ENCODE peak calls at places on chromosomes 3 and 15, in five cellular contexts. B is WTC11, J is heart right ventricle, U is cardiac muscle cell, X is dorsolateral prefrontal cortex. G is an unnamed sample.

GRCh38 chr3:38235466-38235865 is 30.1 kb upstream of the SLC22A13 start:
- DNase-seq in X (no peak), U (no peak), B (no peak), J (no peak), G (no peak)

GRCh38 chr15:51162865-51163762 is 68.4 kb upstream of the TNFAIP8L3 start:
- DNase-seq in U (peak; percentile 82), B (peak; percentile 76), X (peak; percentile 87), J (peak; percentile 55), G (peak; percentile 77)

GRCh38 chr3:60552581-60552980 is 698.7 kb downstream of the FHIT start:
- DNase-seq in U (no peak), J (no peak), B (no peak), X (no peak), G (no peak)

GRCh38 chr3:23254875-23255274 is 51.7 kb downstream of the UBE2E2 start:
- DNase-seq in X (no peak), U (no peak), J (no peak), B (no peak), G (no peak)

GRCh38 chr3:53643757-53644156 is 149.3 kb downstream of the CACNA1D start:
- DNase-seq in U (peak; percentile 38), J (no peak), X (no peak), B (peak; percentile 41), G (no peak)

GRCh38 chr15:68097029-68097428 is 42.9 kb downstream of the PIAS1 start:
- DNase-seq in X (no peak), U (no peak), B (no peak), J (no peak), G (no peak)

GRCh38 chr15:64361259-64361658 is 5.3 kb upstream of the CSNK1G1 start:
- DNase-seq in U (no peak), B (no peak), X (no peak), J (no peak), G (no peak)

GRCh38 chr3:195892355-195893120 is 15.8 kb downstream of the TNK2 start:
- DNase-seq in U (peak; percentile 76), J (peak; percentile 61), B (no peak), X (peak; percentile 86), G (no peak)

GRCh38 chr15:48682949-48683651 is 37.6 kb upstream of the FBN1 start:
- DNase-seq in B (no peak), X (no peak), J (peak; percentile 34), U (no peak), G (no peak)

GRCh38 chr15:85742186-85742751 is 52.5 kb downstream of the KLHL25 start:
- DNase-seq in U (no peak), X (peak; percentile 57), B (no peak), J (no peak), G (no peak)

GRCh38 chr15:63498815-63499549 is 5.4 kb upstream of the USP3 start:
- DNase-seq in B (no peak), X (no peak), U (no peak), J (no peak), G (no peak)

GRCh38 chr15:95940431-95940985 is 390.0 kb upstream of the NR2F2 start:
- DNase-seq in U (no peak), J (no peak), B (peak; percentile 28), X (no peak), G (no peak)

GRCh38 chr15:57259511-57260143 is 116.7 kb upstream of the CGNL1 start:
- DNase-seq in X (no peak), B (peak; percentile 65), U (peak; percentile 43), J (no peak), G (no peak)

GRCh38 chr3:24101676-24102168 is 156.6 kb downstream of the NR1D2 start:
- DNase-seq in U (no peak), J (no peak), X (no peak), B (no peak), G (no peak)

GRCh38 chr3:46865034-46865507 is 1.8 kb upstream of the MYL3 start:
- DNase-seq in B (no peak), U (no peak), J (peak; percentile 66), X (no peak), G (no peak)

GRCh38 chr3:157282261-157283191 is 122.6 kb upstream of the CCNL1 start:
- DNase-seq in X (no peak), U (no peak), B (no peak), J (no peak), G (no peak)

GRCh38 chr3:45011756-45012441 is 14.2 kb upstream of the CLEC3B start:
- DNase-seq in U (no peak), B (no peak), J (peak; percentile 64), X (no peak), G (no peak)

GRCh38 chr3:45008117-45008516 is 18.0 kb upstream of the CLEC3B start:
- DNase-seq in B (no peak), J (no peak), U (no peak), X (no peak), G (no peak)

GRCh38 chr3:45012577-45012976 is 13.5 kb upstream of the CLEC3B start:
- DNase-seq in J (no peak), X (no peak), B (no peak), U (no peak), G (no peak)

GRCh38 chr3:45009868-45010267 is 16.2 kb upstream of the CLEC3B start:
- DNase-seq in X (no peak), U (no peak), J (no peak), B (no peak), G (no peak)

DNA sequence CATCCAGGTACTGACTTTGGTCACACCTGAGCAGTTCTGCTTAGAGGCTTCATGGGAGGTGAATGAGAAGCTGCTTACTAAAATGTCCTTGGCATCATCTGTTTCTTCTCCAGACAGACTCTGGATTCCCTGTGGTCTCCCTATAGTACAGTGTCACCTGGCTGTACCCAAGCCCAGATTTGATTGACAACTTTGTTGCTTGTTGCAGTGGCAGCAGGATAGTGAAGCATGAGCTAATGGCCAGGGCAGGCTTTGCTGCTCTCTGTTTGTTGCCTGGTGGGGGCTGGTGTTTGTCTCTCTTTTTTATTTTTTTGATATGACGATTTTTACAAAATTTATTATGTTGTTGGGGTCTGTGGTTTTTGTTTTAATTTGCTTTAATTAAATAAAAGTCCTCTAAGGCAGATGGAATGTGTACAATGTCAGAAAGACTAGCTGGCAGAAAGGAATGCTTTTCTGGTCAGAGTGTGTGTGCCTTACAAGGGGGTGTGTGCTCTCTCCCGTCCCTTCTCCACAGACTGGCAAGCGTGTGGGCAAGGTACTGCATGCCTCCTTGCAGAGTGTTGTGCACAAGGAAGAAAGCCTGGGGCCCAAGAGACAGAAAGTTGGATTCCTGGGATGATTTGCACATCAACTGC is 15.3 kb upstream of the CLEC3B start:
- DNase-seq in U (no peak), X (no peak), J (no peak), B (no peak), G (no peak)
- TF ChIP-seq CTCF in U (no peak), X (no peak), J (no peak), B (no peak), G (no peak)

GRCh38 chr15:29942548-29942947 is 120.3 kb upstream of the TJP1 start:
- DNase-seq in X (no peak), J (no peak), B (no peak), U (no peak), G (no peak)

GRCh38 chr15:29939404-29939803 is 117.1 kb upstream of the TJP1 start:
- DNase-seq in U (no peak), X (peak; percentile 45), J (no peak), B (no peak), G (no peak)

GRCh38 chr15:29944925-29945324 is 122.7 kb upstream of the TJP1 start:
- DNase-seq in U (no peak), X (no peak), J (no peak), B (no peak), G (no peak)

GRCh38 chr15:29938701-29939340 is 116.6 kb upstream of the TJP1 start:
- DNase-seq in U (no peak), X (peak; percentile 59), B (no peak), J (no peak), G (no peak)

GRCh38 chr15:29942144-29942543 is 119.9 kb upstream of the TJP1 start:
- DNase-seq in J (no peak), X (no peak), B (no peak), U (peak; percentile 31), G (no peak)
- TF ChIP-seq CTCF in J (no peak), X (peak; percentile 32), B (no peak), U (peak; percentile 24), G (no peak)

GRCh38 chr3:27721717-27722564 is at the start of gene EOMES:
- DNase-seq in B (peak; percentile 81), J (no peak), U (peak; percentile 60), X (no peak), G (no peak)
- TF ChIP-seq CTCF in B (peak; percentile 23), J (no peak), U (peak; percentile 16), X (no peak), G (peak; percentile 27)

GRCh38 chr3:152474585-152474984 is 205.9 kb downstream of the MBNL1 start:
- DNase-seq in J (no peak), B (no peak), X (peak; percentile 42), U (peak; percentile 36), G (no peak)
- TF ChIP-seq CTCF in J (peak; percentile 44), B (no peak), X (peak; percentile 51), U (peak; percentile 73), G (peak; percentile 68)

GRCh38 chr3:106247902-106248684 is 379.3 kb upstream of the CBLB start:
- DNase-seq in U (no peak), B (no peak), J (no peak), X (no peak), G (no peak)

GRCh38 chr3:106249159-106249558 is 380.3 kb upstream of the CBLB start:
- DNase-seq in U (no peak), X (no peak), B (no peak), J (no peak), G (no peak)

GRCh38 chr3:106255870-106256248 is 387.0 kb upstream of the CBLB start:
- DNase-seq in J (no peak), X (no peak), B (no peak), U (no peak), G (no peak)

GRCh38 chr3:106256249-106256957 is 387.6 kb upstream of the CBLB start:
- DNase-seq in B (peak; percentile 15), X (no peak), J (no peak), U (no peak), G (no peak)

GRCh38 chr3:106251160-106251892 is 382.5 kb upstream of the CBLB start:
- DNase-seq in X (no peak), J (no peak), B (no peak), U (no peak), G (no peak)
- TF ChIP-seq CTCF in X (no peak), J (no peak), B (no peak), U (no peak), G (no peak)

G was measured in D721Med.